ENCODE peak calls at places on chromosomes 7 and 10, in seven cellular contexts. G is lower lobe of right lung, O is esophagus muscularis mucosa, U is K562, S is coronary artery, C is AG10803, A is IMR-90. Y is an unnamed sample.

GRCh38 chr7:13278020-13278419 is 590.6 kb downstream of the ARL4A start:
- DNase-seq in G (no peak), O (no peak), U (no peak), S (no peak), C (no peak), A (no peak), Y (no peak)

GRCh38 chr10:124671486-124672075 is 72.6 kb downstream of the FAM53B start:
- DNase-seq in G (peak), O (no peak), U (peak), S (no peak), C (peak), A (no peak), Y (no peak)

GRCh38 chr7:80463272-80463920 is 48.5 kb downstream of the GNAT3 start:
- DNase-seq in G (no peak), O (no peak), U (no peak), S (no peak), C (peak), A (peak), Y (no peak)

GRCh38 chr10:30438016-30438850 is 4.2 kb downstream of the MAP3K8 start:
- DNase-seq in G (no peak), O (no peak), U (no peak), S (no peak), C (no peak), A (peak), Y (no peak)

GRCh38 chr7:120852700-120853099 is 5.2 kb downstream of the TSPAN12 start:
- DNase-seq in G (no peak), O (no peak), U (no peak), S (no peak), C (no peak), A (no peak), Y (no peak)

GRCh38 chr7:92547579-92547978 is 19.0 kb downstream of the RBM48 start:
- DNase-seq in G (no peak), O (no peak), U (no peak), S (no peak), C (no peak), A (no peak), Y (no peak)

GRCh38 chr7:87113077-87113476 is 39.2 kb upstream of the DMTF1 start:
- DNase-seq in G (no peak), O (no peak), U (no peak), S (no peak), C (peak), A (peak), Y (peak)

GRCh38 chr10:12564173-12564572 is 214.8 kb downstream of the CAMK1D start:
- DNase-seq in G (no peak), O (no peak), U (no peak), S (no peak), C (no peak), A (peak), Y (peak)

GRCh38 chr7:18257711-18258110 is 230.1 kb upstream of the PRPS1L1 start:
- DNase-seq in G (no peak), O (no peak), U (no peak), S (no peak), C (peak), A (peak), Y (no peak)

GRCh38 chr10:133226251-133226808 is 3.7 kb upstream of the UTF1 start:
- DNase-seq in G (no peak), O (no peak), U (no peak), S (no peak), C (no peak), A (no peak), Y (no peak)

GRCh38 chr7:41244246-41244645 is 458.6 kb downstream of the INHBA start:
- DNase-seq in G (no peak), O (no peak), U (no peak), S (no peak), C (peak), A (peak), Y (peak)

GRCh38 chr10:95618101-95618500 is 38.4 kb downstream of the ALDH18A1 start:
- DNase-seq in G (no peak), O (no peak), U (no peak), S (no peak), C (no peak), A (no peak), Y (no peak)

GRCh38 chr7:91089382-91089963 is 174.8 kb upstream of the FZD1 start:
- DNase-seq in G (no peak), O (no peak), U (peak), S (no peak), C (peak), A (peak), Y (peak)

GRCh38 chr10:83427101-83427500 is 712.2 kb upstream of the GHITM start:
- DNase-seq in G (no peak), O (no peak), U (no peak), S (no peak), C (no peak), A (no peak), Y (no peak)

GRCh38 chr7:105127179-105127578 is 113.2 kb downstream of the KMT2E start:
- DNase-seq in G (no peak), O (peak), U (no peak), S (no peak), C (no peak), A (peak), Y (peak)

GRCh38 chr10:27252267-27253000 is 11.8 kb upstream of the ACBD5 start:
- DNase-seq in G (peak), O (no peak), U (peak), S (no peak), C (peak), A (peak), Y (peak)

GRCh38 chr10:58771850-58772249 is 259.2 kb downstream of the BICC1 start:
- DNase-seq in G (no peak), O (no peak), U (no peak), S (no peak), C (peak), A (no peak), Y (no peak)

GRCh38 chr10:11551915-11552602 is 59.4 kb downstream of the USP6NL start:
- DNase-seq in G (no peak), O (no peak), U (peak), S (no peak), C (peak), A (peak), Y (peak)

GRCh38 chr10:100696477-100696901 is 48.9 kb upstream of the PAX2 start:
- DNase-seq in G (no peak), O (no peak), U (no peak), S (no peak), C (no peak), A (no peak), Y (no peak)

GRCh38 chr10:8112230-8112915 is 57.9 kb downstream of the GATA3 start:
- DNase-seq in G (no peak), O (no peak), U (no peak), S (no peak), C (no peak), A (no peak), Y (no peak)

GRCh38 chr10:52740913-52741675 is 31.5 kb downstream of the MBL2 start:
- DNase-seq in G (no peak), O (peak), U (peak), S (no peak), C (peak), A (peak), Y (peak)

GRCh38 chr10:17217661-17218306 is 10.3 kb upstream of the VIM start:
- DNase-seq in G (no peak), O (no peak), U (no peak), S (no peak), C (peak), A (peak), Y (peak)

GRCh38 chr7:68748934-68749695 is 849.2 kb upstream of the AUTS2 start:
- DNase-seq in G (no peak), O (no peak), U (no peak), S (no peak), C (no peak), A (no peak), Y (no peak)

GRCh38 chr7:147199868-147200267 is 1083.3 kb downstream of the CNTNAP2 start:
- DNase-seq in G (no peak), O (no peak), U (no peak), S (no peak), C (no peak), A (no peak), Y (no peak)

GRCh38 chr7:143369678-143370651 is 7.5 kb upstream of the FAM131B start:
- DNase-seq in G (no peak), O (no peak), U (no peak), S (no peak), C (no peak), A (no peak), Y (no peak)

GRCh38 chr7:155338632-155339320 is 41.1 kb downstream of the INSIG1 start:
- DNase-seq in G (no peak), O (no peak), U (no peak), S (peak), C (no peak), A (no peak), Y (no peak)

GRCh38 chr10:62554632-62555199 is 180.5 kb downstream of the ZNF365 start:
- DNase-seq in G (no peak), O (peak), U (peak), S (no peak), C (peak), A (peak), Y (peak)

GRCh38 chr10:8279598-8279997 is 225.1 kb downstream of the GATA3 start:
- DNase-seq in G (no peak), O (no peak), U (no peak), S (no peak), C (no peak), A (peak), Y (peak)

DNA sequence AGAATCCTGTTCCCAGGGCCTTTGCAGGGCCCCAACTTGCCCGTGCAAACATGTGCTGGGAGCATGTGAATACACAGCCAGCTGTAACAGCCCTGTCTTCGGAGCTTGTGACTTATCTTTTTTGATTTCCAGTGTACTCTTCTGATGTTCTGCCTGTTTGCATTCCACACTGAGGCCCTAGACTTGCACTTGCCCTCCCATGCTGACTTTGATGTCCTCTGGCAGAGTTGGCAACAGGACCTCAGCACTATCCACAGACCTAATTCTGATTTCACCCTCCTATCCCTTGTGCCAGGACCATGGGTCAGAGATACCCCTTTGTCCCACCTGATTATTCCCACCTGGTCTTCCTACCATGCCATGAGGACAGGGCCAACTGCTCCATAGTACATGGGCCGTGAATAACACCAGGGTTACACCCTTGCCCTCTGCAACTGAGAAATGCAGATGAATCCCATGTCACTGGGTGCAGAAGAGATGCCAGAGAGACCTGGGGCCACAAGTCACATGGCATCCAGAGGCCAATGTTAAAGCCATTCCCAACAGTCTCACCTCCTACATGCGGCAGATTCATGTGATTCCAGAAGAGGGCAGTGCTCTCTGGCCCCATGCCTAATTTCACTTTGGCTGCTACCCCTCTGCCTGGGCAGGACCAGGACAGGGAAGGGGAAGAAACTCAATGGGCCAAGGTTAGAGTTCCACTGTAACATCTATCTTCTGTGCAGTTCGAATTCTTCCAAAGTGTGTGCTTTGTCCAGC is 43.0 kb downstream of the SCRN1 start:
- DNase-seq in G (no peak), O (no peak), U (no peak), S (no peak), C (peak), A (no peak), Y (peak)
- TF ChIP-seq CTCF in G (peak), O (peak), U (peak), S (no peak), C (peak), A (peak), Y (peak)

GRCh38 chr7:151254316-151254715 is 5.8 kb upstream of the SMARCD3 start:
- DNase-seq in G (peak), O (no peak), U (no peak), S (no peak), C (no peak), A (no peak), Y (no peak)

GRCh38 chr7:151250181-151251095 is 1.9 kb upstream of the SMARCD3 start:
- DNase-seq in G (no peak), O (no peak), U (no peak), S (no peak), C (no peak), A (no peak), Y (no peak)

GRCh38 chr7:151252961-151253691 is 4.6 kb upstream of the SMARCD3 start:
- DNase-seq in G (no peak), O (no peak), U (no peak), S (no peak), C (peak), A (no peak), Y (no peak)

GRCh38 chr7:151251328-151251925 is 2.9 kb upstream of the SMARCD3 start:
- DNase-seq in G (peak), O (no peak), U (no peak), S (no peak), C (peak), A (peak), Y (peak)

GRCh38 chr7:151251926-151252835 is 3.7 kb upstream of the SMARCD3 start:
- DNase-seq in G (peak), O (no peak), U (peak), S (no peak), C (peak), A (peak), Y (peak)
- H3K4me3 ChIP-seq in G (peak), O (peak), U (peak), S (peak), C (peak), A (peak), Y (peak)

GRCh38 chr10:112775892-112776679 is 174.0 kb upstream of the TCF7L2 start:
- DNase-seq in G (no peak), O (peak), U (no peak), S (no peak), C (no peak), A (no peak), Y (no peak)

GRCh38 chr10:112773783-112774182 is 176.3 kb upstream of the TCF7L2 start:
- DNase-seq in G (no peak), O (peak), U (no peak), S (no peak), C (no peak), A (no peak), Y (no peak)

GRCh38 chr10:112774210-112774609 is 175.8 kb upstream of the TCF7L2 start:
- DNase-seq in G (no peak), O (peak), U (no peak), S (no peak), C (no peak), A (no peak), Y (no peak)

GRCh38 chr10:112774808-112775207 is 175.2 kb upstream of the TCF7L2 start:
- DNase-seq in G (no peak), O (peak), U (no peak), S (no peak), C (no peak), A (no peak), Y (no peak)

GRCh38 chr10:112775347-112775746 is 174.7 kb upstream of the TCF7L2 start:
- DNase-seq in G (no peak), O (peak), U (no peak), S (no peak), C (peak), A (peak), Y (no peak)
- TF ChIP-seq CTCF in G (no peak), O (no peak), U (no peak), S (no peak), C (peak), A (peak), Y (peak)

GRCh38 chr7:50628469-50629084 is 63.4 kb upstream of the DDC start:
- DNase-seq in G (no peak), O (no peak), U (no peak), S (no peak), C (no peak), A (no peak), Y (no peak)
- H3K4me3 ChIP-seq in G (no peak), O (no peak), U (no peak), S (no peak), C (no peak), A (no peak), Y (no peak)

GRCh38 chr10:22244855-22245254 is 27.0 kb upstream of the EBLN1 start:
- DNase-seq in G (no peak), O (no peak), U (no peak), S (no peak), C (no peak), A (no peak), Y (no peak)
- TF ChIP-seq CTCF in G (no peak), O (no peak), U (no peak), S (no peak), C (no peak), A (no peak), Y (no peak)